ENCODE peak calls at places on chromosome 2, in ten cellular contexts. L is GM12865, A is mucosa of gallbladder, D is progenitor cell of endocrine pancreas, F is iris pigment epithelial cell, X is hippocampal formation, M is kidney epithelial cell, S is WTC11, P is anterior cingulate cortex, H is H7. C is an unnamed sample.

GRCh38 chr2:33375054-33375453 is 101.4 kb upstream of the RASGRP3 start:
- DNase-seq in L (no peak), A (no peak), D (no peak), F (peak; percentile 49), X (no peak), M (no peak), S (no peak), P (no peak), H (no peak), C (no peak)

GRCh38 chr2:31271851-31272267 is 37.9 kb downstream of the EHD3 start:
- DNase-seq in L (no peak), A (no peak), D (no peak), F (peak; percentile 42), X (no peak), M (peak; percentile 31), S (no peak), P (no peak), H (no peak), C (no peak)

GRCh38 chr2:227545990-227546389 is 52.7 kb upstream of the SCYGR2 start:
- DNase-seq in L (peak; percentile 31), A (no peak), D (no peak), F (peak; percentile 18), X (no peak), M (no peak), S (peak; percentile 28), P (no peak), H (no peak), C (no peak)

GRCh38 chr2:157413342-157414035 is 30.4 kb downstream of the CYTIP start:
- DNase-seq in L (peak; percentile 92), A (no peak), D (no peak), F (no peak), X (no peak), M (no peak), S (no peak), P (no peak), H (no peak), C (peak; percentile 90)

GRCh38 chr2:99940963-99941362 is 201.4 kb downstream of the AFF3 start:
- DNase-seq in L (no peak), A (no peak), D (no peak), F (peak; percentile 37), X (no peak), M (peak; percentile 28), S (no peak), P (no peak), H (no peak), C (no peak)

GRCh38 chr2:216275890-216276289 is 96.4 kb downstream of the MARCHF4 start:
- DNase-seq in L (no peak), A (no peak), D (no peak), F (no peak), X (no peak), M (no peak), S (no peak), P (no peak), H (no peak), C (no peak)

GRCh38 chr2:231900486-231900942 is 25.7 kb downstream of the NPPC start:
- DNase-seq in L (peak; percentile 79), A (peak; percentile 76), D (peak; percentile 82), F (peak; percentile 63), X (peak; percentile 52), M (peak; percentile 12), S (peak; percentile 98), P (peak; percentile 69), H (peak; percentile 93), C (peak; percentile 12)

GRCh38 chr2:3761328-3761727 is 58.0 kb downstream of the DCDC2C start:
- DNase-seq in L (no peak), A (no peak), D (no peak), F (no peak), X (no peak), M (no peak), S (no peak), P (no peak), H (no peak), C (no peak)

GRCh38 chr2:128347701-128348504 is 29.2 kb upstream of the HS6ST1 start:
- DNase-seq in L (no peak), A (peak; percentile 66), D (no peak), F (no peak), X (peak; percentile 61), M (peak; percentile 52), S (no peak), P (peak; percentile 55), H (peak; percentile 70), C (no peak)

GRCh38 chr2:108145551-108145950 is 94.2 kb upstream of the SULT1C3 start:
- DNase-seq in L (no peak), A (no peak), D (no peak), F (peak; percentile 53), X (no peak), M (no peak), S (no peak), P (no peak), H (no peak), C (no peak)

GRCh38 chr2:8096484-8096883 is 585.4 kb upstream of the ID2 start:
- DNase-seq in L (no peak), A (no peak), D (no peak), F (no peak), X (no peak), M (no peak), S (no peak), P (no peak), H (no peak), C (no peak)

GRCh38 chr2:165601065-165601830 is 131.8 kb downstream of the CSRNP3 start:
- DNase-seq in L (no peak), A (no peak), D (no peak), F (no peak), X (no peak), M (no peak), S (no peak), P (no peak), H (no peak), C (no peak)

GRCh38 chr2:72543527-72544216 is 282.2 kb downstream of the EXOC6B start:
- DNase-seq in L (no peak), A (no peak), D (no peak), F (no peak), X (no peak), M (no peak), S (no peak), P (no peak), H (no peak), C (no peak)

GRCh38 chr2:202327887-202328286 is 48.2 kb upstream of the BMPR2 start:
- DNase-seq in L (no peak), A (no peak), D (no peak), F (no peak), X (no peak), M (no peak), S (no peak), P (no peak), H (no peak), C (no peak)

GRCh38 chr2:84847326-84848050 is 33.4 kb downstream of the TRABD2A start:
- DNase-seq in L (no peak), A (no peak), D (no peak), F (no peak), X (no peak), M (no peak), S (no peak), P (no peak), H (no peak), C (no peak)

GRCh38 chr2:3491306-3491705 is 28.0 kb downstream of the ADI1 start:
- DNase-seq in L (no peak), A (no peak), D (no peak), F (no peak), X (no peak), M (no peak), S (no peak), P (no peak), H (no peak), C (no peak)

GRCh38 chr2:14385043-14385442 is 247.5 kb upstream of the LRATD1 start:
- DNase-seq in L (peak; percentile 15), A (no peak), D (no peak), F (no peak), X (no peak), M (no peak), S (no peak), P (no peak), H (peak; percentile 1), C (no peak)

C was measured in naive thymus-derived CD4-positive, alpha-beta T cell.